ENCODE peak calls at places on chromosomes 4 and X, in seven cellular contexts. M is IMR-90, X is mesendoderm, I is trophoblast cell, O is neuronal stem cell, C is H1, N is H9. P is an unnamed sample.

GRCh38 chr4:188905248-188905647 is 766.0 kb downstream of the TRIML1 start:
- DNase-seq in M (no peak), X (no peak), I (no peak), O (no peak), C (no peak), N (no peak), P (no peak)

GRCh38 chr4:148764720-148765119 is 322.5 kb upstream of the NR3C2 start:
- DNase-seq in M (no peak), X (no peak), I (no peak), O (no peak), C (no peak), N (no peak), P (no peak)

GRCh38 chr4:38664704-38665401 is 854 bp downstream of the KLF3 start:
- DNase-seq in M (peak; percentile 56), X (peak; percentile 87), I (peak; percentile 91), O (peak; percentile 70), C (no peak), N (peak; percentile 71), P (peak; percentile 73)

GRCh38 chr4:41216294-41217019 is 2.1 kb upstream of the APBB2 start:
- DNase-seq in M (peak; percentile 57), X (peak; percentile 91), I (peak; percentile 75), O (peak; percentile 69), C (peak; percentile 62), N (peak; percentile 93), P (peak; percentile 83)

GRCh38 chr4:106690487-106690886 is 321.9 kb upstream of the GIMD1 start:
- DNase-seq in M (peak; percentile 34), X (peak; percentile 11), I (peak; percentile 10), O (no peak), C (no peak), N (no peak), P (peak; percentile 48)

GRCh38 chrX:26347171-26347570 is 131.2 kb downstream of the MAGEB5 start:
- DNase-seq in M (no peak), X (no peak), I (no peak), O (no peak), C (no peak), N (no peak), P (no peak)

GRCh38 chrX:68146054-68146453 is 287.2 kb downstream of the OPHN1 start:
- DNase-seq in M (peak; percentile 62), X (peak; percentile 42), I (peak; percentile 26), O (no peak), C (no peak), N (no peak), P (peak; percentile 43)

GRCh38 chr4:10180927-10181744 is 64.5 kb upstream of the WDR1 start:
- DNase-seq in M (peak; percentile 51), X (peak; percentile 77), I (peak; percentile 60), O (no peak), C (no peak), N (no peak), P (no peak)

GRCh38 chr4:98739718-98740117 is 81.3 kb upstream of the TSPAN5 start:
- DNase-seq in M (no peak), X (no peak), I (no peak), O (no peak), C (no peak), N (no peak), P (no peak)

GRCh38 chr4:81465668-81466357 is 5.9 kb downstream of the RASGEF1B start:
- DNase-seq in M (no peak), X (no peak), I (no peak), O (no peak), C (no peak), N (no peak), P (no peak)

GRCh38 chr4:81466841-81467671 is 4.7 kb downstream of the RASGEF1B start:
- DNase-seq in M (peak; percentile 66), X (peak; percentile 91), I (peak; percentile 99), O (peak; percentile 82), C (no peak), N (peak; percentile 47), P (peak; percentile 70)

GRCh38 chr4:81468685-81469084 is 3.0 kb downstream of the RASGEF1B start:
- DNase-seq in M (no peak), X (no peak), I (no peak), O (no peak), C (no peak), N (no peak), P (no peak)

GRCh38 chr4:81469774-81470455 is 1.8 kb downstream of the RASGEF1B start:
- DNase-seq in M (no peak), X (peak; percentile 51), I (no peak), O (no peak), C (no peak), N (no peak), P (no peak)

DNA sequence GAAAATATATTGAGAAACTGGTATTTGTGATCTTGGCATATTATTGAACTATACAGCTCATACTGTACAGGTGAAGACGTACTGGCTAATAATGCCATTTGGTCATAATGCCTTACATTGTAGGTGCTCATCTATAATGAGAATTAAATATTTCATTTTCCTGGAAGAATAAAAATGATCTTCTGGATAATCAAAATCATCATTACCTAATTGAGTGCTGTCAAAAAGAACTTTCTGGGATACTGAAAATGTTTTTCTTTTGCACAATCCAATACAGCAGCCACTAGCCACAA is 4.1 kb downstream of the RASGEF1B start:
- DNase-seq in M (no peak), X (no peak), I (no peak), O (no peak), C (no peak), N (no peak), P (no peak)
- H3K27ac ChIP-seq in M (no peak overlapping the region), X (no peak overlapping the region), I (no peak overlapping the region), O (no peak overlapping the region), C (no peak overlapping the region), N (no peak overlapping the region), P (no peak overlapping the region)

GRCh38 chr4:151715881-151716280 is 44.9 kb downstream of the GATB start:
- DNase-seq in M (no peak), X (no peak), I (no peak), O (no peak), C (no peak), N (no peak), P (no peak)
- H3K23ac ChIP-seq in M (no peak overlapping the region), X (no peak overlapping the region), I (no peak overlapping the region), O (no peak overlapping the region), C (no peak overlapping the region), N (no peak overlapping the region), P (no peak overlapping the region)

GRCh38 chr4:22408474-22408873 is 107.4 kb downstream of the ADGRA3 start:
- DNase-seq in M (no peak), X (no peak), I (no peak), O (no peak), C (no peak), N (no peak), P (no peak)
- H3K18ac ChIP-seq in M (no peak overlapping the region), X (no peak overlapping the region), I (no peak overlapping the region), O (no peak overlapping the region), C (no peak overlapping the region), N (no peak overlapping the region), P (no peak overlapping the region)

GRCh38 chr4:122083971-122084370 is 68.2 kb upstream of the BLTP1 start:
- DNase-seq in M (no peak), X (peak; percentile 29), I (no peak), O (no peak), C (no peak), N (no peak), P (no peak)

GRCh38 chr4:122086338-122086737 is 65.8 kb upstream of the BLTP1 start:
- DNase-seq in M (peak; percentile 18), X (no peak), I (no peak), O (no peak), C (no peak), N (no peak), P (peak; percentile 84)

GRCh38 chr4:122083356-122083755 is 68.8 kb upstream of the BLTP1 start:
- DNase-seq in M (no peak), X (no peak), I (no peak), O (no peak), C (no peak), N (no peak), P (no peak)
- H3K27ac ChIP-seq in M (no peak overlapping the region), X (no peak overlapping the region), I (no peak overlapping the region), O (no peak overlapping the region), C (no peak overlapping the region), N (no peak overlapping the region), P (no peak overlapping the region)